ENCODE peak calls at places on chromosome 19, in five cellular contexts. One of them, this sample, is unnamed.

GRCh38 chr19:14381689-14382474 is 638 bp downstream of the ADGRE5 start:
- DNase-seq in cardiac fibroblast: peak
- DNase-seq in lower leg skin: no peak
- DNase-seq in omental fat pad: no peak
- DNase-seq in suprapubic skin: peak
- DNase-seq in this sample: peak

GRCh38 chr19:3047307-3048189 is 14.7 kb downstream of the TLE5 start:
- DNase-seq in cardiac fibroblast: peak
- DNase-seq in omental fat pad: peak
- DNase-seq in suprapubic skin: peak
- DNase-seq in lower leg skin: peak
- DNase-seq in this sample: no peak

GRCh38 chr19:46920341-46920740 is 59.5 kb downstream of the ARHGAP35 start:
- DNase-seq in lower leg skin: peak
- DNase-seq in suprapubic skin: no peak
- DNase-seq in cardiac fibroblast: no peak
- DNase-seq in omental fat pad: no peak
- DNase-seq in this sample: no peak

GRCh38 chr19:49337267-49338022 is 2.2 kb downstream of the CD37 start:
- DNase-seq in suprapubic skin: no peak
- DNase-seq in cardiac fibroblast: no peak
- DNase-seq in omental fat pad: no peak
- DNase-seq in lower leg skin: no peak
- DNase-seq in this sample: no peak

GRCh38 chr19:52307275-52307674 is 10.3 kb downstream of the ZNF480 start:
- DNase-seq in cardiac fibroblast: peak
- DNase-seq in omental fat pad: no peak
- DNase-seq in suprapubic skin: no peak
- DNase-seq in lower leg skin: no peak
- DNase-seq in this sample: no peak

GRCh38 chr19:12603714-12604113 is 6.9 kb downstream of the ZNF490 start:
- DNase-seq in suprapubic skin: no peak
- DNase-seq in cardiac fibroblast: no peak
- DNase-seq in lower leg skin: no peak
- DNase-seq in omental fat pad: no peak
- DNase-seq in this sample: no peak

GRCh38 chr19:15702590-15702930 is 25.3 kb upstream of the OR10H2 start:
- DNase-seq in cardiac fibroblast: peak
- DNase-seq in omental fat pad: peak
- DNase-seq in suprapubic skin: peak
- DNase-seq in lower leg skin: peak
- DNase-seq in this sample: no peak

GRCh38 chr19:28475525-28475924 is 737.4 kb downstream of the UQCRFS1 start:
- DNase-seq in lower leg skin: no peak
- DNase-seq in suprapubic skin: no peak
- DNase-seq in omental fat pad: no peak
- DNase-seq in cardiac fibroblast: peak
- DNase-seq in this sample: no peak

GRCh38 chr19:49340865-49341718 is 5.9 kb downstream of the CD37 start:
- DNase-seq in cardiac fibroblast: no peak
- DNase-seq in lower leg skin: peak
- DNase-seq in omental fat pad: no peak
- DNase-seq in suprapubic skin: no peak
- DNase-seq in this sample: no peak

GRCh38 chr19:5711713-5712161 is 8.2 kb downstream of the LONP1 start:
- DNase-seq in omental fat pad: no peak
- DNase-seq in cardiac fibroblast: no peak
- DNase-seq in lower leg skin: no peak
- DNase-seq in suprapubic skin: no peak
- DNase-seq in this sample: no peak

GRCh38 chr19:21848706-21849105 is 12.7 kb upstream of the ZNF43 start:
- DNase-seq in lower leg skin: no peak
- DNase-seq in cardiac fibroblast: no peak
- DNase-seq in omental fat pad: no peak
- DNase-seq in suprapubic skin: no peak
- DNase-seq in this sample: no peak

GRCh38 chr19:3346677-3347353 is 19.6 kb upstream of the NFIC start:
- DNase-seq in omental fat pad: no peak
- DNase-seq in cardiac fibroblast: peak
- DNase-seq in suprapubic skin: peak
- DNase-seq in lower leg skin: peak
- DNase-seq in this sample: no peak

GRCh38 chr19:17302391-17303166 is 646 bp downstream of the ABHD8 start:
- DNase-seq in omental fat pad: no peak
- DNase-seq in cardiac fibroblast: no peak
- DNase-seq in lower leg skin: no peak
- DNase-seq in suprapubic skin: peak
- DNase-seq in this sample: no peak

GRCh38 chr19:51479531-51480331 is 1.4 kb downstream of the CEACAM18 start:
- DNase-seq in cardiac fibroblast: no peak
- DNase-seq in lower leg skin: peak
- DNase-seq in omental fat pad: no peak
- DNase-seq in suprapubic skin: no peak
- DNase-seq in this sample: no peak

GRCh38 chr19:32363175-32363574 is 17.8 kb downstream of the ZNF507 start:
- DNase-seq in omental fat pad: no peak
- DNase-seq in cardiac fibroblast: peak
- DNase-seq in suprapubic skin: no peak
- DNase-seq in lower leg skin: no peak
- DNase-seq in this sample: no peak

GRCh38 chr19:8224394-8225145 is 15.4 kb downstream of the CERS4 start:
- DNase-seq in suprapubic skin: peak
- DNase-seq in cardiac fibroblast: peak
- DNase-seq in lower leg skin: peak
- DNase-seq in omental fat pad: no peak
- DNase-seq in this sample: no peak

GRCh38 chr19:29694166-29694565 is 20.9 kb downstream of the C19orf12 start:
- DNase-seq in lower leg skin: no peak
- DNase-seq in cardiac fibroblast: no peak
- DNase-seq in suprapubic skin: no peak
- DNase-seq in omental fat pad: no peak
- DNase-seq in this sample: no peak

GRCh38 chr19:2307518-2308012 is 389 bp downstream of the LINGO3 start:
- DNase-seq in suprapubic skin: peak
- DNase-seq in omental fat pad: no peak
- DNase-seq in cardiac fibroblast: no peak
- DNase-seq in lower leg skin: no peak
- DNase-seq in this sample: no peak

GRCh38 chr19:30556230-30556711 is 184.1 kb downstream of the ZNF536 start:
- DNase-seq in lower leg skin: no peak
- DNase-seq in suprapubic skin: no peak
- DNase-seq in omental fat pad: no peak
- DNase-seq in cardiac fibroblast: no peak
- DNase-seq in this sample: no peak

GRCh38 chr19:53549354-53549753 is 11.4 kb downstream of the ZNF331 start:
- DNase-seq in omental fat pad: no peak
- DNase-seq in suprapubic skin: no peak
- DNase-seq in cardiac fibroblast: peak
- DNase-seq in lower leg skin: no peak
- DNase-seq in this sample: no peak

GRCh38 chr19:53546766-53547541 is 9.0 kb downstream of the ZNF331 start:
- DNase-seq in suprapubic skin: no peak
- DNase-seq in cardiac fibroblast: no peak
- DNase-seq in omental fat pad: no peak
- DNase-seq in lower leg skin: no peak
- DNase-seq in this sample: no peak

GRCh38 chr19:53540091-53540490 is 2.1 kb downstream of the ZNF331 start:
- DNase-seq in omental fat pad: no peak
- DNase-seq in cardiac fibroblast: no peak
- DNase-seq in suprapubic skin: no peak
- DNase-seq in lower leg skin: no peak
- DNase-seq in this sample: no peak

GRCh38 chr19:53541971-53542370 is 4.0 kb downstream of the ZNF331 start:
- DNase-seq in omental fat pad: no peak
- DNase-seq in lower leg skin: no peak
- DNase-seq in cardiac fibroblast: no peak
- DNase-seq in suprapubic skin: no peak
- DNase-seq in this sample: no peak

GRCh38 chr19:53545271-53546065 is 7.5 kb downstream of the ZNF331 start:
- DNase-seq in cardiac fibroblast: peak
- DNase-seq in suprapubic skin: no peak
- DNase-seq in omental fat pad: no peak
- DNase-seq in lower leg skin: no peak
- DNase-seq in this sample: no peak
- TF ChIP-seq CTCF in cardiac fibroblast: no peak
- TF ChIP-seq CTCF in suprapubic skin: no peak
- TF ChIP-seq CTCF in omental fat pad: no peak
- TF ChIP-seq CTCF in lower leg skin: no peak
- TF ChIP-seq CTCF in this sample: no peak

DNA sequence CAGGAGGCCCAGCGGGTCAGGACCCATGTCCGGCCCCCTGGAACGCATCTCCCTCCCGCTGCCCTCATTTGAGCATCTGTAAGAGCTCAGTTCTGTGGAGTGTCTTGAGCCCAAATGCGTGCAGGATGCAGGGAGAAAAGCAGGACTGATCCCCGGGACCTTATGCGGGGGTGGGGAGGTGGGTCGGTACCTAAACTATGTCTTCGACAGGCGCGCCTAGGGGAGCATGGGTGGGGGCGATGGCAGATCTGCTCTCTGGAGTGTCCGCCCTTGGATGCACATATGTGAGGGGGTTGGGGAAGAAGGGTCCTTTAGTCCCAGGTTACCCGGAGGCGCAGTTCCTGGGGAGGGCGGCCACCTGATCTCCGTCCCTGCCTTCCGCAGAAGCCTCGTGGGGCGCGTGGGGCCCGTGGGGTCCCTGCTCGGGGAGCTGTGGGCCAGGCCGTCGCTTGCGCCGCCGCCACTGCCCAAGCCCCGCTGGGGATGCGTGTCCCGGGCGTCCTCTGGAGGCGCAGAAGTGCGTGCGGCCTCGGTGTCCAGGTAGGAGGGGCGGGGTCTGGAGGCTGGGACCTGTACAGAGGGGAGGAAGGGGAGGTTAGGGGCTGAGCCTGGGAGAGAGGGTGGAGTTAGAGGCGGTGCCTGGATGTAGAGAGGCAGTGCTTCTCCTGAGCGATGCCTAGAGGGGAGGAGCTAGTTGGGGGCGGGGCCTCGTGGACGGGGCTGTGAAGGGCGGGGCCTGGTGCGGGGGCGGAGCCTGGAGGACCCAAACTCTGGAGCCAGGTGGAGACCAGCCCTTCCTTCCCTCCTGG is 2.8 kb downstream of the CILP2 start:
- DNase-seq in cardiac fibroblast: peak
- DNase-seq in omental fat pad: peak
- DNase-seq in suprapubic skin: no peak
- DNase-seq in lower leg skin: no peak
- DNase-seq in this sample: peak
- TF ChIP-seq CTCF in cardiac fibroblast: no peak
- TF ChIP-seq CTCF in omental fat pad: no peak
- TF ChIP-seq CTCF in suprapubic skin: no peak
- TF ChIP-seq CTCF in lower leg skin: no peak
- TF ChIP-seq CTCF in this sample: no peak

GRCh38 chr19:42219812-42220750 is at the start of gene ZNF526:
- DNase-seq in lower leg skin: peak
- DNase-seq in omental fat pad: peak
- DNase-seq in cardiac fibroblast: peak
- DNase-seq in suprapubic skin: peak
- DNase-seq in this sample: peak
- TF ChIP-seq CTCF in lower leg skin: peak
- TF ChIP-seq CTCF in omental fat pad: no peak
- TF ChIP-seq CTCF in cardiac fibroblast: no peak
- TF ChIP-seq CTCF in suprapubic skin: no peak
- TF ChIP-seq CTCF in this sample: no peak

DNA sequence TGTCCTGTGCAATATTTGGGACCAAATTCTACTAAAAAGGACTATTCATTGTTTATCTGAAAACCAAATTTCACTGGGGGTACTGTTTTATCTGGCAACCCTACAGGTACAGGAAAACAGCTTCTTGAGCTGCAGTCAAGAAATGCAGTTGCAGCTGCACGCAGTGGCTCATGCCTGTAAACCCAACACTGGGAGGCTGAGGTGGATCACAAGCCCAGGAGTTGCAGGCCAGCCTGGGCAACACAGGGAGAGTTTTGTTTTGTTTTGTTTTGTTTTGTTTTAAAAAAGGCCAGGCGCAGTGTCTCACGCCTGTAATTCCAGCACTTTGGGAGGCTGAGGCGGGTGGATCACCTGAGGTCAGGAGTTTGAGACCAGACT is 11.6 kb upstream of the ZSCAN1 start:
- DNase-seq in lower leg skin: no peak
- DNase-seq in cardiac fibroblast: no peak
- DNase-seq in omental fat pad: no peak
- DNase-seq in suprapubic skin: no peak
- DNase-seq in this sample: no peak
- TF ChIP-seq CTCF in lower leg skin: no peak
- TF ChIP-seq CTCF in cardiac fibroblast: no peak
- TF ChIP-seq CTCF in omental fat pad: no peak
- TF ChIP-seq CTCF in suprapubic skin: no peak
- TF ChIP-seq CTCF in this sample: no peak

DNA sequence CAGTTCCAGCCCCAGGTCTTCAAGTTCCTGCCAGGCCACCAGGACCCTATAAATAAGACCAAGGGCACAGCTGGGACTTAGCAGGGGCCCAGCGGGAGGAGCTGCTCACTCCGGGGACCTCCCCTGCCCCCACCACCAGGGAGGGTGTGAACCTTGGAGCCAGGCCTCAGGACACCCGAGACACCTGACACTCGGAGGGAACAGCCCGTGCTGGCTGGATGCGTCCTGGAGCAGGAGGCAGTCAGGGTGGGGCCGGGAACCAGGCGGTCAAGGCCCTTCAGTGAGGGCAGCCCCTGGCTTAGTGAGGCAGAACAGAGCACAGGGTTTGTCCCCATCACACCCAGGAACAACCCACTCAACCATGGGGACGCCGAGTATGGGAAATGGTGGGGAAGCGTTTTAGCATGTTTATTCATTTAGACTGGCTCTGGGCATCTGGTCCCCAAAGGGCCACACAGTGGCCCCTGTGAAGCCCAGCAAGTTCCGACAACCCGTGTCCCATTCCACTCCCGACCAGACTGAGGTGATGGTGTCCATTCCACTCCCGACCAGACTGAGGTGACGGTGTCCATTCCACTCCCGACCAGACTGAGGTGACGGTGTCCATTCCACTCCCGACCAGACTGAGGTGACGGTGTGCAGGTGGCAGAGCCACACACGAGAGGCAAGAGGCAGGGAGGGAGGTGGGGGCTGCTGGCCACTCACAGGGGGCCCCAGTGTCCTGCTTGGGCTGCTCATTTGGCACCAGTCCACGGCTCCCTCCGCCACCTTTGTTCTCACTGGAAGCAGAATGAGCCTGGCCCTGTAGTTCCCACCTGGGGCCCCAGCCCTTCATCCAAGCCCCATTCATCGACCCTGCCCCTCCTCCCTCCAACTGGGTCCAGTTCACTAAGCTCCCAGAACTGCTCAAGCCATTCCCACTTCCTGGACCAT is 2.2 kb upstream of the MIDN start:
- DNase-seq in cardiac fibroblast: no peak
- DNase-seq in lower leg skin: peak
- DNase-seq in suprapubic skin: peak
- DNase-seq in omental fat pad: no peak
- DNase-seq in this sample: no peak
- TF ChIP-seq CTCF in cardiac fibroblast: no peak
- TF ChIP-seq CTCF in lower leg skin: no peak
- TF ChIP-seq CTCF in suprapubic skin: no peak
- TF ChIP-seq CTCF in omental fat pad: no peak
- TF ChIP-seq CTCF in this sample: no peak

This sample was measured in natural killer cell.